ENCODE peak calls at places on chromosome 15, in seven cellular contexts. One of them, this sample, is unnamed.

GRCh38 chr15:85826756-85827515 is 32.2 kb upstream of the KLHL25 start:
- DNase-seq in H1: no peak
- DNase-seq in SK-N-SH: no peak
- DNase-seq in GM12892: no peak
- DNase-seq in GM12891: no peak
- DNase-seq in HepG2: no peak
- DNase-seq in K562: no peak
- DNase-seq in this sample: no peak

GRCh38 chr15:41332788-41333527 is at the start of gene NUSAP1:
- DNase-seq in H1: no peak
- DNase-seq in SK-N-SH: no peak
- DNase-seq in GM12892: peak; percentile 20
- DNase-seq in GM12891: peak; percentile 25
- DNase-seq in HepG2: peak; percentile 38
- DNase-seq in K562: no peak
- DNase-seq in this sample: no peak

GRCh38 chr15:70351391-70351790 is 253.7 kb upstream of the TLE3 start:
- DNase-seq in H1: no peak
- DNase-seq in SK-N-SH: no peak
- DNase-seq in GM12892: no peak
- DNase-seq in GM12891: no peak
- DNase-seq in HepG2: no peak
- DNase-seq in K562: no peak
- DNase-seq in this sample: no peak

GRCh38 chr15:68550498-68551295 is 28.1 kb upstream of the CORO2B start:
- DNase-seq in H1: peak; percentile 97
- DNase-seq in SK-N-SH: peak; percentile 74
- DNase-seq in GM12892: peak; percentile 49
- DNase-seq in GM12891: peak; percentile 51
- DNase-seq in HepG2: peak; percentile 41
- DNase-seq in K562: peak; percentile 71
- DNase-seq in this sample: no peak

GRCh38 chr15:41585140-41586047 is 26.4 kb downstream of the TYRO3 start:
- DNase-seq in H1: peak; percentile 83
- DNase-seq in SK-N-SH: peak; percentile 76
- DNase-seq in GM12892: no peak
- DNase-seq in GM12891: no peak
- DNase-seq in HepG2: no peak
- DNase-seq in K562: no peak
- DNase-seq in this sample: no peak

GRCh38 chr15:88776646-88777045 is 26.6 kb upstream of the ACAN start:
- DNase-seq in H1: no peak
- DNase-seq in SK-N-SH: no peak
- DNase-seq in GM12892: no peak
- DNase-seq in GM12891: no peak
- DNase-seq in HepG2: no peak
- DNase-seq in K562: no peak
- DNase-seq in this sample: no peak

GRCh38 chr15:73212424-73212823 is 156.3 kb downstream of the HCN4 start:
- DNase-seq in H1: no peak
- DNase-seq in SK-N-SH: no peak
- DNase-seq in GM12892: no peak
- DNase-seq in GM12891: no peak
- DNase-seq in HepG2: no peak
- DNase-seq in K562: no peak
- DNase-seq in this sample: no peak

GRCh38 chr15:62495670-62496328 is 330.7 kb upstream of the C2CD4B start:
- DNase-seq in H1: no peak
- DNase-seq in SK-N-SH: peak; percentile 49
- DNase-seq in GM12892: no peak
- DNase-seq in GM12891: no peak
- DNase-seq in HepG2: no peak
- DNase-seq in K562: no peak
- DNase-seq in this sample: no peak

GRCh38 chr15:90881181-90881977 is 2.9 kb upstream of the FES start:
- DNase-seq in H1: no peak
- DNase-seq in SK-N-SH: no peak
- DNase-seq in GM12892: no peak
- DNase-seq in GM12891: no peak
- DNase-seq in HepG2: no peak
- DNase-seq in K562: no peak
- DNase-seq in this sample: no peak

GRCh38 chr15:85689729-85690128 is 105.0 kb downstream of the KLHL25 start:
- DNase-seq in H1: peak; percentile 52
- DNase-seq in SK-N-SH: no peak
- DNase-seq in GM12892: no peak
- DNase-seq in GM12891: no peak
- DNase-seq in HepG2: no peak
- DNase-seq in K562: no peak
- DNase-seq in this sample: peak; percentile 84

GRCh38 chr15:90402230-90402629 is 14.2 kb downstream of the IQGAP1 start:
- DNase-seq in H1: no peak
- DNase-seq in SK-N-SH: no peak
- DNase-seq in GM12892: no peak
- DNase-seq in GM12891: no peak
- DNase-seq in HepG2: peak; percentile 29
- DNase-seq in K562: no peak
- DNase-seq in this sample: no peak

GRCh38 chr15:83067638-83067962 is 548 bp upstream of the BTBD1 start:
- DNase-seq in H1: no peak
- DNase-seq in SK-N-SH: no peak
- DNase-seq in GM12892: no peak
- DNase-seq in GM12891: no peak
- DNase-seq in HepG2: no peak
- DNase-seq in K562: no peak
- DNase-seq in this sample: no peak

GRCh38 chr15:48440084-48440483 is 108.9 kb downstream of the DUT start:
- DNase-seq in H1: peak; percentile 52
- DNase-seq in SK-N-SH: no peak
- DNase-seq in GM12892: no peak
- DNase-seq in GM12891: no peak
- DNase-seq in HepG2: no peak
- DNase-seq in K562: no peak
- DNase-seq in this sample: no peak

GRCh38 chr15:69762373-69763148 is 309.9 kb downstream of the RPLP1 start:
- DNase-seq in H1: no peak
- DNase-seq in SK-N-SH: peak; percentile 29
- DNase-seq in GM12892: no peak
- DNase-seq in GM12891: no peak
- DNase-seq in HepG2: peak; percentile 8
- DNase-seq in K562: no peak
- DNase-seq in this sample: no peak

GRCh38 chr15:83565553-83566159 is 88.3 kb upstream of the ADAMTSL3 start:
- DNase-seq in H1: no peak
- DNase-seq in SK-N-SH: peak; percentile 25
- DNase-seq in GM12892: no peak
- DNase-seq in GM12891: no peak
- DNase-seq in HepG2: peak; percentile 25
- DNase-seq in K562: peak; percentile 31
- DNase-seq in this sample: no peak

GRCh38 chr15:73872370-73872769 is 994 bp upstream of the TBC1D21 start:
- DNase-seq in H1: no peak
- DNase-seq in SK-N-SH: no peak
- DNase-seq in GM12892: no peak
- DNase-seq in GM12891: no peak
- DNase-seq in HepG2: no peak
- DNase-seq in K562: no peak
- DNase-seq in this sample: no peak

DNA sequence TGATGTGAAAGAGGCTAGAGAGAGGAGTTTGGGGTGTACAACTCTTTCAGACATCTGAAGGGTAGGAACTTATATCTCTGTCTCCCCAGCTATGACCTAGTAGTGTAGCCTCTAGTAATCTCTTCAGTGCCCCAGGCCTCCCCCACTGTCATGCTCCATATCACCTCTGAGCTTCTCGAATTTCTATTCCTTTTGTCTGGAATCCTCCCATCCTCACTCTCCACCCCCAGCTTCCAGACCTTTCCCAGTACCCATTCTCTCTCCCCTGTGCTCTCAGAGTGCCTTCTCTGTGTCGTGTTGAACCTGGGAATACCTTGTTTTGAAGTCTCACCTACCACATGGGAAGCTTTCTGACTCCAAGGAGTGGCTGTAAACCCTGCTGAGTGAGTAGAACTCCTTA is 3.6 kb upstream of the RBPMS2 start:
- DNase-seq in H1: no peak
- DNase-seq in SK-N-SH: no peak
- DNase-seq in GM12892: no peak
- DNase-seq in GM12891: no peak
- DNase-seq in HepG2: no peak
- DNase-seq in K562: no peak
- DNase-seq in this sample: no peak
- TF ChIP-seq TAF1 in H1: no peak
- TF ChIP-seq TAF1 in SK-N-SH: no peak
- TF ChIP-seq TAF1 in GM12892: no peak
- TF ChIP-seq TAF1 in GM12891: no peak
- TF ChIP-seq TAF1 in HepG2: no peak
- TF ChIP-seq TAF1 in K562: no peak
- TF ChIP-seq TAF1 in this sample: no peak

GRCh38 chr15:27485265-27485664 is 514.3 kb downstream of the GABRG3 start:
- DNase-seq in H1: no peak
- DNase-seq in SK-N-SH: no peak
- DNase-seq in GM12892: no peak
- DNase-seq in GM12891: no peak
- DNase-seq in HepG2: no peak
- DNase-seq in K562: no peak
- DNase-seq in this sample: no peak
- TF ChIP-seq TAF1 in H1: no peak
- TF ChIP-seq TAF1 in SK-N-SH: no peak
- TF ChIP-seq TAF1 in GM12892: no peak
- TF ChIP-seq TAF1 in GM12891: no peak
- TF ChIP-seq TAF1 in HepG2: no peak
- TF ChIP-seq TAF1 in K562: no peak
- TF ChIP-seq TAF1 in this sample: no peak

DNA sequence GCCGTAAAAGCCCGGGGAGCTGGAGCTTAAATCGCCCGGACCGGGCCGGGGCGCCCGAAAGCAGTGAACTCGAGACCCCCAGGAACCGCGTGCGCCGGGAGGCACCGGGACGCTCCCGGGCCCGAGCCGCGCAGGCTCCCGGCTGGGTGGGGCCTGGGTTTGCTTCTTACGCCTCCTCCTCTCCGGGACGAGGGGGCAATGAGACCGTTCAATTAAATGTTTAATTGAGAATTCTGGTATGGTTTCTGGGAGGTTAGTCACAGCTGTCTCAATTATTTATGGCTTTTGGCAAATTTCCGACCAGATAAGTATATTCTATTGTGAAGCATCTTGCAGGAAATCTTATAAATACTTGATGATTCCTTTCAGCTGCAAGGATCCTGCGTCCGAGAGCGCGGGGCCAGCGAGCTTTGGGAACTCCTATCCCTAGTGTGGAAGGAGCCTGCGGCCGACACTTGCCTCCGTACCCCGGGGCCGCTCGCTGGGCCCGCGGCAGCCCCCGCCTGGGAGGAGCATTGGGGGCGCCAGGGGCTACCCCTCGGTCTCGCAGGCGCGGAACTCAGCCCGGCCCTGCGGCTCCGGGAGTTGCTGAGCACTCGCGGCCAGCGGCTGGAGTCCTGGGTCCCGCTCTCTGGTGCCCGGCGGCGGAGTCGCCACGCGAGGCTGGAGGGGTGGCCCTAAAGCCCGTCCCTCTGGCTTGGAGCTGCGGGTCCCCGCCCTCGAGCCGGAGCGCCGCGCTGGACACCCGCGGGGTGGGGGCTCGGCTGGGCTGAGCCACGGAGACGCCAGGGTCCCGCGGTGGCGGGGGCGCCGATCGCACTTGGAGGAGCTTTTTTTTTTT is 10.3 kb downstream of the ISL2 start:
- DNase-seq in H1: peak; percentile 69
- DNase-seq in SK-N-SH: peak; percentile 22
- DNase-seq in GM12892: no peak
- DNase-seq in GM12891: no peak
- DNase-seq in HepG2: no peak
- DNase-seq in K562: no peak
- DNase-seq in this sample: no peak
- TF ChIP-seq TAF1 in H1: peak; percentile 16
- TF ChIP-seq TAF1 in SK-N-SH: no peak
- TF ChIP-seq TAF1 in GM12892: no peak
- TF ChIP-seq TAF1 in GM12891: no peak
- TF ChIP-seq TAF1 in HepG2: no peak
- TF ChIP-seq TAF1 in K562: no peak
- TF ChIP-seq TAF1 in this sample: no peak

GRCh38 chr15:94002026-94002425 is 229.3 kb upstream of the MCTP2 start:
- DNase-seq in H1: no peak
- DNase-seq in SK-N-SH: no peak
- DNase-seq in GM12892: no peak
- DNase-seq in GM12891: no peak
- DNase-seq in HepG2: no peak
- DNase-seq in K562: no peak
- DNase-seq in this sample: no peak

GRCh38 chr15:94000603-94001002 is 230.8 kb upstream of the MCTP2 start:
- DNase-seq in H1: no peak
- DNase-seq in SK-N-SH: no peak
- DNase-seq in GM12892: no peak
- DNase-seq in GM12891: no peak
- DNase-seq in HepG2: no peak
- DNase-seq in K562: no peak
- DNase-seq in this sample: no peak

GRCh38 chr15:94001113-94001919 is 230.0 kb upstream of the MCTP2 start:
- DNase-seq in H1: no peak
- DNase-seq in SK-N-SH: no peak
- DNase-seq in GM12892: no peak
- DNase-seq in GM12891: no peak
- DNase-seq in HepG2: no peak
- DNase-seq in K562: no peak
- DNase-seq in this sample: no peak

DNA sequence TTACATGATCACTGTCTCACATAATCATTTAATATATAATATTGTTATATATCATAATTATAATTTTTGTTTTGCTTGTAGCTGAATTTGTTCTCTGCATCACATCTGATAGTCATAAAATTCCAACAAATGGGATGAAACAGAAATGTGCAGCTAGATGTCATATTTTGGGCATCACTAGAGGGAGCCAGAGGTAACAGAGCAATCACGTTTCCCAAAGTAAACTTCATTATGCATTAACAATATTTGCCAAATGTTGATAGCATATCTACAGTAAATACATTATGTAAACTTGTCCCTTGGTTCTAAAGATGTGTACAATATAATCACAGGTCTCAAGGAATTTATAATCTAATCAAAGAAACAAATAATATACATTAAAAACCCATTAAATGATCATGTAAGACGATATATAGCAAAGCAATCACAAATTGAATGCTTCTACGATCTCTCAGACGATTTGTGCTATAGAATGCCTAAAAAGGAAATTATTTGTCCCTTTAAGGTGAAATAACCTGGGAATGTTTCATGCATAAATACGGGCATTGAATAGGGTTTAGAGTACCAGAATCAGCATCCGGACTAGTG is 234.2 kb upstream of the MCTP2 start:
- DNase-seq in H1: no peak
- DNase-seq in SK-N-SH: peak; percentile 41
- DNase-seq in GM12892: no peak
- DNase-seq in GM12891: no peak
- DNase-seq in HepG2: peak; percentile 8
- DNase-seq in K562: no peak
- DNase-seq in this sample: no peak
- TF ChIP-seq TAF1 in H1: no peak
- TF ChIP-seq TAF1 in SK-N-SH: no peak
- TF ChIP-seq TAF1 in GM12892: no peak
- TF ChIP-seq TAF1 in GM12891: no peak
- TF ChIP-seq TAF1 in HepG2: no peak
- TF ChIP-seq TAF1 in K562: no peak
- TF ChIP-seq TAF1 in this sample: no peak

GRCh38 chr15:43125095-43125661 is 8.2 kb upstream of the TMEM62 start:
- DNase-seq in H1: no peak
- DNase-seq in SK-N-SH: no peak
- DNase-seq in GM12892: no peak
- DNase-seq in GM12891: no peak
- DNase-seq in HepG2: peak; percentile 36
- DNase-seq in K562: no peak
- DNase-seq in this sample: no peak
- TF ChIP-seq TAF1 in H1: no peak
- TF ChIP-seq TAF1 in SK-N-SH: no peak
- TF ChIP-seq TAF1 in GM12892: no peak
- TF ChIP-seq TAF1 in GM12891: no peak
- TF ChIP-seq TAF1 in HepG2: no peak
- TF ChIP-seq TAF1 in K562: no peak
- TF ChIP-seq TAF1 in this sample: no peak